ENCODE peak calls at places on chromosomes 16 and 17, in five cellular contexts. W is K562, I is A549, Q is GM12878, U is HepG2. H is an unnamed sample.
A peak's percentile ranks its signal among the peaks of the same experiment; 100 is the strongest.

GRCh38 chr17:22138861-22139469 is 446.6 kb downstream of the KCNJ18 start:
- DNase-seq in Q (no peak), I (no peak), W (no peak), U (no peak), H (no peak)

GRCh38 chr17:60091109-60091508 is 12.4 kb upstream of the HEATR6 start:
- DNase-seq in Q (no peak), U (no peak), I (no peak), W (no peak), H (no peak)

GRCh38 chr17:65604070-65604469 is 42.6 kb upstream of the AXIN2 start:
- DNase-seq in W (no peak), I (no peak), U (no peak), Q (no peak), H (no peak)

GRCh38 chr17:7956208-7956965 is 24.4 kb downstream of the CNTROB start:
- DNase-seq in U (no peak), Q (no peak), I (no peak), W (no peak), H (no peak)

GRCh38 chr17:77115947-77116346 is 24.8 kb upstream of the SEC14L1 start:
- DNase-seq in U (no peak), W (no peak), Q (no peak), I (no peak), H (no peak)

GRCh38 chr16:7400117-7400890 is 67.7 kb downstream of the RBFOX1 start:
- DNase-seq in U (no peak), W (no peak), I (no peak), Q (no peak), H (no peak)

GRCh38 chr16:73298562-73298961 is 250.6 kb upstream of the ZFHX3 start:
- DNase-seq in W (no peak), Q (no peak), I (no peak), U (peak; percentile 9), H (no peak)

GRCh38 chr17:43471801-43472200 is 12.0 kb upstream of the DHX8 start:
- DNase-seq in Q (no peak), W (no peak), I (no peak), U (no peak), H (no peak)

GRCh38 chr17:34579979-34580684 is 750 bp downstream of the TMEM132E start:
- DNase-seq in W (no peak), U (no peak), I (peak; percentile 43), Q (no peak), H (peak; percentile 50)

GRCh38 chr16:11409398-11409797 is 64.1 kb downstream of the RMI2 start:
- DNase-seq in W (no peak), I (no peak), U (no peak), Q (no peak), H (no peak)

GRCh38 chr16:11408261-11408660 is 63.0 kb downstream of the RMI2 start:
- DNase-seq in Q (no peak), I (no peak), U (no peak), W (no peak), H (no peak)

GRCh38 chr16:11405331-11406176 is 60.3 kb downstream of the RMI2 start:
- DNase-seq in I (peak; percentile 60), U (peak; percentile 67), Q (no peak), W (peak; percentile 63), H (peak; percentile 86)

GRCh38 chr16:11406177-11406560 is 60.9 kb downstream of the RMI2 start:
- DNase-seq in Q (no peak), I (no peak), W (no peak), U (no peak), H (no peak)

DNA sequence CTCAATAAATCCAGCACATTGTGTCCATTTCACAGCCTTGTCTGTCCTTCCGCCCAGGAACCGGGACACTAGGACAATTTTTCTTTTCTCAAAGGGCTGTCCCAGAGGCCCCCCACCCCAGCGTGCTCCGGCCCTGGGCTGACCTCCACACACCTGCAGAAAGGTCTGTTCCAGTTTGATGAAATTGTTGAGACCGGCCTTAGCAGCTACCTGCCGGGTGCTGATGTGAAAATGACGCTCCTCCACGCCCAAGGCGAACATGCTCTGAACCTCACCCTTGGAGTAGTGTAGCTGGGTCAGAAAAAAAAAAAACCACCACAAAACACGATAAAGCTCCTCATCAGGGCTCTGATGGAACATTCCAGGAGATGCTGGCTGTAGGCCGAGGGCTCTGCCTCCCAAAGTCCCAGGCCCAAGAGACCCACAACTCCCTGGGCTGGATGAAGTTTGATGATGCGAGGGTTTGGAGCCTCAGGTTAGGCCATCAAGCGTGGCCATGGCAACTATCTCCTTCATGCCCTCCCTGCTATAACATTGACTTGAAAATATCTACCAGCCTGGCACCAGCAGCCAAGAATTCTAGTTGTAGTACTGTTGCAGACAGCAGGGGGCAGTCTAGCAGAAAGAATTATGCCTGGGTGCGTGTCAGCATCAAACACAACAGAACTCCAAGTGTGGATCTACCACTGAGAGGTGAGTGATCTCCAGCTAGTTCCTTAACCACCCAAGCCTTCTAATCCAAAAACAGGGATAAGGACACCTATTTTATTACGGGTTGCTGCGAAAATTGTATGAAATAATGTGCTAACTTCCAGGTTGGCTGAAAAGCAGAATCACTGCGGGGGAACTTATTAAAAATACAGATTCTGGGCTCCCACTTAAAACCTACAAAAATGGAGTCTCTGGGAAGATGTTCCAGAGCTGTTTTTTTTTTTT is 62.1 kb downstream of the RMI2 start:
- DNase-seq in Q (peak; percentile 45), I (peak; percentile 84), U (peak; percentile 78), W (peak; percentile 70), H (peak; percentile 76)
- TF ChIP-seq ESRRA in Q (no peak), I (no peak), U (no peak), W (no peak), H (no peak)

GRCh38 chr17:40605301-40605700 is 40.0 kb upstream of the CCR7 start:
- DNase-seq in W (no peak), U (no peak), I (no peak), Q (no peak), H (no peak)
- TF ChIP-seq ESRRA in W (no peak), U (no peak), I (no peak), Q (no peak), H (no peak)

DNA sequence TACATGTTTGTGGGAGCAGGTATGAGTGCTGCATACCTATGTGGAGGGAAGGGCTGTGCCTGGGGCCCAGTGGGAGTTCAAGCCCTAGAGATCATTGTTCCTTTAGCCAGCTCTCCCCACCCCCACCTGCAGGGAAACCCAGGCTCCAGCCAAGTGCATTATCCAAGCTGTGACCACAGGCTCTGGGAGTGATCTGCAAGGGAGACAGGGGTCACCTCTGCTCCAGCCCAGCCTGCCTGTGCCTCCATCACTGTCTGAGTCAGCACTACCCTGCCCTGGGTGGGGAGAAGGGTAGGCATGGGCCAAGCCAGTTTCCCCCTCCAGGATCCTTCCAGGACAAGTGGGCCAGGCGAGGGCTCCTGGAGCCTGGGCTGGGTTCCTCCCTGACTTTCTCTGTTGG is 32.1 kb upstream of the SBK1 start:
- DNase-seq in W (no peak), U (no peak), I (no peak), Q (no peak), H (no peak)
- TF ChIP-seq ESRRA in W (no peak), U (no peak), I (no peak), Q (no peak), H (no peak)

GRCh38 chr17:41920580-41920955 is 1.8 kb upstream of the ACLY start:
- DNase-seq in U (no peak), W (no peak), I (no peak), Q (no peak), H (no peak)

GRCh38 chr17:41917957-41918391 is 777 bp downstream of the ACLY start:
- DNase-seq in Q (no peak), I (no peak), W (peak; percentile 52), U (no peak), H (peak; percentile 37)

GRCh38 chr17:41919840-41920579 is 1.3 kb upstream of the ACLY start:
- DNase-seq in W (no peak), U (no peak), Q (no peak), I (no peak), H (peak; percentile 21)

GRCh38 chr17:41918392-41919164 is at the start of gene ACLY:
- DNase-seq in W (peak; percentile 99), U (peak; percentile 97), Q (no peak), I (peak; percentile 98), H (peak; percentile 99)

DNA sequence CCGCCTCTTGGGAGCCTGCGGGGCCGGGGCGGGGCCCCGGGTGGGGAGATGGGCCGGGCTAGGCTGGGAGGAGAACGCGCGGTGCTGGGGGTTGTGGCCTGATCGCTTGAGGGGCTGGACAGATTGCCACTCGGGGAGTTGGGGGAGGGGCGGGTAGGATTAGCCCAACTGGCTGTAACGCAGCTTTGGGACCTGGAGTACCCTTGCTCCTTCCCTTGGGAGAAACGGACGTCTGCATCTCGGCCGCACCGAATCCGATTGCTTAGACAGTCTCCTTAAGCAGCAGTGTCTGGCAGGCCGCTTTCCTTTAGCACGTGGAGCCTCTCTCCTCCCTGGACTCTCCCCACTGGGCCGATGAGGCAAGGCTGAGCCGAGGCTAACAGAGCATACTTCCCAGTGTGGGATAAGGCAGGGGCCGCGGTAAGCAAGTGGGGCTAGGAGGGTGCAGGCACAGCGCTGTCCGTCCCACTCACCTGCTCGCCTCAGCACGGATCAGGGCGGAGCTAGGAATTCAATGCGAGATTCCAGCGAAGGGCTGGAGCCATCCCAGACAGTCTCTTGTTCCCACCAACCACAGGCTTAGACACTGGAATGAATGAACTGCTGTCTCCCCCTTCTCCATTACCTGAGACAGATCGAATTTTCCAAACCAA is 540 bp upstream of the ACLY start:
- DNase-seq in W (no peak), I (peak; percentile 86), Q (peak; percentile 75), U (peak; percentile 65), H (peak; percentile 67)
- TF ChIP-seq ESRRA in W (no peak), I (no peak), Q (no peak), U (peak; percentile 75), H (no peak)

GRCh38 chr16:14322186-14322585 is 251.1 kb downstream of the MRTFB start:
- DNase-seq in Q (no peak), W (no peak), U (no peak), I (no peak), H (no peak)

GRCh38 chr16:14329727-14330363 is 258.7 kb downstream of the MRTFB start:
- DNase-seq in U (peak; percentile 46), Q (no peak), I (no peak), W (no peak), H (no peak)

GRCh38 chr16:14324581-14324980 is 253.5 kb downstream of the MRTFB start:
- DNase-seq in W (no peak), Q (no peak), I (no peak), U (no peak), H (no peak)

GRCh38 chr16:14325502-14325901 is 254.4 kb downstream of the MRTFB start:
- DNase-seq in W (no peak), I (no peak), U (no peak), Q (no peak), H (no peak)

DNA sequence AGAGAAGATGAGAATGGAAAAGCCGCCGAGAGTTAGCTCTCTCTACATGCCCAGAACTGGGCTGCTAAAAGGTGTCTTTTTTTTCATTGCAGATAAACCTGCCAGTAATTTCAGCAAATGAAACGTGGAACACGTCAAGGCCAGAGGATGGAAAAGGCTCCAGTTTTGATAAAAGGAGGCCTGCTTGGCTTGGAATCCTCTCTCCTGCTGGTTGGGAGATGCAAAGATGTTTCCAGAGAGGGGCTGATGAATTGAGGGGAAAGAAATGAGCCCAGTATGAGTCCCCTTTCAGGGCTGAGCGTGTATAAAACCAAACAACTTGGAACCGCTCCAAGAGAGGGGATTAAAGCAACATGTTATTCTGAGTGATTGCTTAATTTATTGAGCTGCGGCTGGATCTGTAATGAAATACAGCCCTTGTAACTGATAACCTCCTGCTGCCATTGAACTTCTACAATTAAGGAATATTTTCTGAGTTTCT is 254.8 kb downstream of the MRTFB start:
- DNase-seq in I (no peak), Q (no peak), W (no peak), U (no peak), H (no peak)
- TF ChIP-seq ESRRA in I (no peak), Q (no peak), W (no peak), U (no peak), H (no peak)

GRCh38 chr16:66161942-66162341 is 204.5 kb upstream of the CDH5 start:
- DNase-seq in I (no peak), Q (no peak), W (no peak), U (no peak), H (no peak)
- TF ChIP-seq ESRRA in I (no peak), Q (no peak), W (no peak), U (no peak), H (no peak)

H was measured in WTC11.